ENCODE peak calls at places on chromosomes 12 and 14, in eight cellular contexts. I is tibial artery; D is psoas muscle; J is sigmoid colon; N is ovary; U is CD4-positive, alpha-beta memory T cell; W is CD4-positive, alpha-beta T cell; P is GM23338. A is an unnamed sample.

GRCh38 chr14:57066887-57067513 is 201.7 kb downstream of the EXOC5 start:
- DNase-seq in W (no peak), N (peak), D (peak), U (no peak), I (no peak), P (peak), J (no peak), A (peak)

GRCh38 chr12:22034709-22035506 is 11.1 kb upstream of the CMAS start:
- DNase-seq in D (no peak), P (no peak), U (no peak), W (no peak), I (no peak), J (no peak), N (no peak), A (no peak)

GRCh38 chr12:117576053-117576452 is 214.6 kb upstream of the NOS1 start:
- DNase-seq in I (no peak), W (no peak), N (no peak), D (no peak), U (no peak), J (no peak), P (no peak), A (no peak)

GRCh38 chr12:54701940-54702592 is 53.9 kb upstream of the DCD start:
- DNase-seq in I (no peak), U (peak), N (no peak), W (no peak), D (no peak), J (no peak), P (peak), A (no peak)

GRCh38 chr14:105006831-105007592 is 13.9 kb downstream of the CDCA4 start:
- DNase-seq in N (no peak), D (no peak), U (no peak), I (no peak), J (no peak), P (no peak), W (no peak), A (no peak)

GRCh38 chr14:90522585-90523191 is 125.9 kb downstream of the CALM1 start:
- DNase-seq in I (peak), U (no peak), P (no peak), N (peak), D (peak), W (no peak), J (peak), A (no peak)

GRCh38 chr12:52144512-52145227 is 47.1 kb downstream of the KRT80 start:
- DNase-seq in W (no peak), D (no peak), J (no peak), U (no peak), I (no peak), N (no peak), P (no peak), A (no peak)

GRCh38 chr12:49340971-49341776 is 4.2 kb upstream of the C1QL4 start:
- DNase-seq in I (no peak), W (no peak), U (no peak), D (no peak), J (no peak), N (no peak), P (peak), A (no peak)

GRCh38 chr14:35959835-35960234 is 133.7 kb downstream of the BRMS1L start:
- DNase-seq in N (no peak), W (no peak), D (no peak), U (no peak), P (no peak), J (no peak), I (no peak), A (no peak)

GRCh38 chr12:89327477-89328094 is 24.7 kb downstream of the DUSP6 start:
- DNase-seq in I (no peak), U (no peak), D (no peak), W (no peak), P (no peak), N (no peak), J (no peak), A (no peak)

GRCh38 chr14:102594514-102595175 is 2.2 kb downstream of the RCOR1 start:
- DNase-seq in J (peak), N (peak), W (peak), D (peak), I (peak), P (peak), U (peak), A (no peak)

GRCh38 chr12:112381421-112381897 is 772 bp downstream of the HECTD4 start:
- DNase-seq in U (no peak), I (no peak), D (peak), W (peak), J (no peak), N (no peak), P (no peak), A (no peak)

GRCh38 chr12:106247731-106248176 is at the start of gene CKAP4:
- DNase-seq in W (peak), J (peak), D (peak), N (peak), U (peak), P (peak), I (peak), A (peak)

GRCh38 chr12:106248849-106249371 is 1.1 kb upstream of the CKAP4 start:
- DNase-seq in N (peak), I (peak), U (peak), D (no peak), W (peak), P (no peak), J (no peak), A (no peak)

GRCh38 chr12:106245767-106246166 is 2.1 kb downstream of the CKAP4 start:
- DNase-seq in W (no peak), N (peak), P (no peak), J (peak), I (peak), D (peak), U (no peak), A (no peak)

GRCh38 chr12:106248177-106248848 is 493 bp upstream of the CKAP4 start:
- DNase-seq in J (peak), W (peak), P (peak), D (peak), U (no peak), N (peak), I (peak), A (peak)

GRCh38 chr12:106246891-106247730 is 709 bp downstream of the CKAP4 start:
- DNase-seq in D (peak), W (peak), J (peak), U (peak), I (peak), N (peak), P (peak), A (no peak)
- H3K27ac ChIP-seq in D (peak), W (peak), J (peak), U (peak), I (peak), N (peak), P (no peak), A (peak)

DNA sequence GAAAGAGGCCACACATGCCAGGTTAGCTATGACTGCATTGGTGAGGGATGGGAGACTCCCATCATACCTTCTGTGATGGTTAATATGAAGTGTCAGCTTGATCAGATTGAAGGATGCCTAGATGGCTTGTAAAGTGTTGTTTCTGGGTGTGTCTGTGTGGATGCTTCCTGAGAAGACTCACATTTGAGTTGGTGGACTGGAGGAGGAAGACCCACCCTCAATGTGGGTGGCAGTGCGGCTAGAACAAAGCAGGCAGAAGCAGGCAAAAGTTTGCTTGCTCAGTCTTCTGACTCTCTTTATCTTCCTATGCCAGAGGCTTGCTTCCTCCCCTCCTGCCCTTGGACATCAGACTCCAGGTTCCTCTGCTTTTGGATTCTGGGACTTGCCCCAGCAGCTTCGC is 88.2 kb downstream of the SSPN start:
- DNase-seq in J (no peak), I (no peak), U (no peak), P (no peak), D (no peak), W (no peak), N (no peak), A (no peak)
- H3K27ac ChIP-seq in J (no peak), I (no peak), U (no peak), P (no peak), D (no peak), W (no peak), N (no peak), A (no peak)

GRCh38 chr14:24673534-24674203 is 39.7 kb upstream of the GZMB start:
- DNase-seq in U (peak), W (peak), J (no peak), P (no peak), N (no peak), D (no peak), I (no peak), A (no peak)

GRCh38 chr14:24674204-24674970 is 40.4 kb upstream of the GZMB start:
- DNase-seq in I (no peak), N (no peak), P (no peak), J (no peak), W (no peak), D (no peak), U (peak), A (no peak)

GRCh38 chr14:24670594-24670993 is 36.6 kb upstream of the GZMB start:
- DNase-seq in P (no peak), W (no peak), D (no peak), J (no peak), I (no peak), N (no peak), U (no peak), A (no peak)

GRCh38 chr14:24677956-24678355 is 44.0 kb upstream of the GZMB start:
- DNase-seq in P (no peak), D (no peak), W (no peak), U (no peak), N (no peak), I (no peak), J (no peak), A (no peak)

GRCh38 chr14:24673059-24673458 is 39.1 kb upstream of the GZMB start:
- DNase-seq in I (no peak), N (no peak), U (no peak), W (no peak), J (no peak), P (no peak), D (no peak), A (no peak)
- H3K27ac ChIP-seq in I (no peak), N (no peak), U (no peak), W (peak), J (no peak), P (no peak), D (no peak), A (no peak)

DNA sequence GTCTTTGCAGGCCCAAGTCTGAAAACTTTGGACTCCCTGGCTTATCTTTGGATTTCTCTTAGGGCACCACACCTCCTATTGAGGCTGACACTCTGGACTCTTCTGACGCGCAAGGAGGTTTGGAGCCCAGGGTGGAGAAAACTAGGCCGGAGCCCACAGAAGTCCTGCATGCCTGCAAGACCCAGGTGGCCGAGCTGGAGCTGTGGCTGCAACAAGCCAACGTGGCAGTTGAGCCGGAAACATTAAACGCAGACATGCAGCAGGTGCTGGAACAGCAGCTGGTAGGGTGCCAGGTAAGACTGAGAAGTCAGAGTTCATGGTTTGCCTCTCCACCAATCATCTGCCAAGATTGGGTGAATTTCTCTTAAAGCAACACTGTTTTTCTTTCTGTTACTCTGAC is 180.9 kb downstream of the ESR2 start:
- DNase-seq in N (peak), U (no peak), I (no peak), D (peak), P (no peak), J (no peak), W (no peak), A (no peak)
- H3K27ac ChIP-seq in N (no peak), U (no peak), I (peak), D (peak), P (peak), J (no peak), W (no peak), A (no peak)

DNA sequence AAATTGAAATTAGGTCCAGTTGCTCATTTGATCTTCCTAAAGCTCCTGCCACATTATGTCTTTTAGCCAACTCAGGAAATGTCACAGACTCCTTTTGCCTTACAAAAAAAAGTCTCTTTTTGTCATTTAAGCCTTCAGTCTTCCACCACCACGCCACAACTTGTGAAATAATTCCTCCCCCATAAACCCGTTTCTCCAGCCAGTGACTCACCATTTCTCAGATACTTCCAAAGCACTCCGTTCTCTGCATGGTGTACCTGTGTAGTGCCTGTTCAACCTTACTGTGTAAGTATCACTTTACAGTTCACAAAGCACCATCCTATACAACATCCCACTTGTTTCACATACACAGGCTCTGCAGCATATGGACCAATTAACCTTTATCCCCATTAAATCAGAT is 139.5 kb upstream of the AEBP2 start:
- DNase-seq in N (no peak), J (no peak), I (no peak), W (no peak), D (no peak), U (no peak), P (no peak), A (no peak)
- H3K27ac ChIP-seq in N (no peak), J (no peak), I (no peak), W (no peak), D (no peak), U (no peak), P (peak), A (no peak)

GRCh38 chr12:114812858-114813761 is 129.1 kb upstream of the TBX3 start:
- DNase-seq in D (no peak), J (no peak), U (no peak), I (no peak), P (peak), W (no peak), N (peak), A (no peak)
- H3K27ac ChIP-seq in D (no peak), J (peak), U (no peak), I (no peak), P (no peak), W (no peak), N (peak), A (no peak)

DNA sequence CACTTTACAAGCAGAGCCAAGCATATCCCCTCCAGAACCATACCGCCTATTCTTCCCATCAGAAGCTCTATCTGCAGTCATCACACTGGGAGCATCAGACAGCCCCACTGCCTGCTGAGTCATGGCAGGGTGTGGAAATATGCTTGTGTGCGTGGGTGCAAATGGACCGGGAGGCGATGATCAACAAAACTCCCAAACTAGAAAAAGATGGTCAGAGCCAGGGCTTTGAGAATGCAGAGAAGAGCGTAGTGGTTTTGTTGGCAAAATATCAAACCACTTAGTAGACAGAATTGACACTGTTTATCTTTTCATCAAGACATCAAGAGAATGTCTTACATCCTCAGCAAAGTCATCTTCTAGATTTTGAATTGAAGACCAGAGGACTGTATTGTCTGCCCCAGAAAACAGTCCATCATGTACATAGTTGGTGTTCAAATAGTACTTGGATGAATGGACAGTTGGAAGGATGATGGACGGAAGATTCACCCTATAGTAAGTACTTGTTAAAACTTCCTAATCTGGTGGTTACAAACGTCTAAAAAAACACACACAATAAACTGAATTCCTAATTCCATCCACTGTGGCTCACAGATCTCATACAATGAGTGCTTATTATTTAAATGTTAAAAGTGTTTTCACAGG is 54.9 kb downstream of the VWF start:
- DNase-seq in D (peak), W (no peak), I (peak), P (no peak), U (no peak), N (no peak), J (no peak), A (no peak)
- H3K27ac ChIP-seq in D (no peak), W (no peak), I (peak), P (no peak), U (no peak), N (no peak), J (no peak), A (no peak)

GRCh38 chr12:47376937-47377336 is 297.2 kb upstream of the AMIGO2 start:
- DNase-seq in J (no peak), U (no peak), I (no peak), P (no peak), D (no peak), W (no peak), N (peak), A (no peak)

GRCh38 chr12:47377414-47378221 is 297.9 kb upstream of the AMIGO2 start:
- DNase-seq in P (no peak), N (peak), D (peak), I (peak), J (peak), U (no peak), W (no peak), A (no peak)

GRCh38 chr12:47382305-47382704 is 302.5 kb upstream of the AMIGO2 start:
- DNase-seq in I (no peak), U (no peak), D (no peak), P (no peak), N (no peak), J (no peak), W (no peak), A (no peak)

GRCh38 chr12:47378907-47379306 is 299.1 kb upstream of the AMIGO2 start:
- DNase-seq in W (no peak), D (no peak), J (no peak), I (no peak), U (no peak), P (no peak), N (no peak), A (no peak)

DNA sequence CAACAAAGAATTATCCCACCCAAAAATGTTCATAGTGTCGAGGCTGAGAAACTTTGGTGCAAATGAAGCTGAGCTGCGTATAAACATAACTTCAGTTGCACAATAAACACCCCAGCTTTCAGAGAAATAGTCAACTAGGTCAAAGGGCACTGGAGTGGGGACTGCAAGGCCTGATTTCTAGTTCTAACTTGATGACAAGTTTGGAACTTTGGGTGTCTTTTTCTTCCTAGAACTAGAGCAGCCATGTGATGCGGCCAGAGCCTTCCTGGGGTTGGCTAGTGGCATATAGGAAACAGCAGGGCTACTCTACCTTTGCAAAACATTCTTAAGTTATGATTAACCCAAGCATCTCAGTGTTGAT is 298.4 kb upstream of the AMIGO2 start:
- DNase-seq in J (no peak), P (no peak), U (no peak), D (no peak), W (no peak), N (peak), I (no peak), A (no peak)
- H3K27ac ChIP-seq in J (peak), P (no peak), U (no peak), D (peak), W (no peak), N (peak), I (peak), A (no peak)

GRCh38 chr12:6347367-6348338 is 5.8 kb upstream of the TNFRSF1A start:
- DNase-seq in N (peak), I (peak), P (no peak), W (no peak), D (peak), U (no peak), J (peak), A (no peak)
- H3K27ac ChIP-seq in N (peak), I (peak), P (no peak), W (no peak), D (no peak), U (no peak), J (peak), A (peak)

A was measured in substantia nigra.